ENCODE peak calls at places on chromosomes 2 and 18, in seven cellular contexts. P, Y, U, D, Z, S and A are unnamed samples.

GRCh38 chr2:108855194-108855593 is 68.6 kb downstream of the CCDC138 start:
- DNase-seq in P (no peak), Y (no peak), U (peak), D (no peak), Z (peak), S (no peak), A (no peak)

GRCh38 chr18:79221136-79221535 is 151.9 kb downstream of the ATP9B start:
- DNase-seq in P (no peak), Y (no peak), U (no peak), D (no peak), Z (no peak), S (no peak), A (no peak)

GRCh38 chr2:218733615-218734021 is 23.0 kb downstream of the TTLL4 start:
- DNase-seq in P (peak), Y (peak), U (peak), D (no peak), Z (peak), S (peak), A (no peak)

GRCh38 chr2:150955231-150955630 is 306.4 kb downstream of the RBM43 start:
- DNase-seq in P (no peak), Y (no peak), U (no peak), D (no peak), Z (no peak), S (no peak), A (no peak)

GRCh38 chr2:189566046-189566445 is 14.5 kb downstream of the SLC40A1 start:
- DNase-seq in P (no peak), Y (no peak), U (peak), D (no peak), Z (no peak), S (no peak), A (no peak)

GRCh38 chr2:96427917-96428316 is 77.2 kb downstream of the NEURL3 start:
- DNase-seq in P (no peak), Y (no peak), U (peak), D (no peak), Z (peak), S (no peak), A (no peak)

GRCh38 chr2:34570266-34570872 is 971.3 kb upstream of the FAM98A start:
- DNase-seq in P (no peak), Y (no peak), U (no peak), D (no peak), Z (no peak), S (no peak), A (no peak)

GRCh38 chr2:86776532-86776931 is 14.2 kb downstream of the CD8A start:
- DNase-seq in P (no peak), Y (no peak), U (no peak), D (no peak), Z (no peak), S (no peak), A (no peak)

GRCh38 chr2:201235865-201236811 is 24.2 kb upstream of the CASP8 start:
- DNase-seq in P (no peak), Y (peak), U (peak), D (no peak), Z (peak), S (peak), A (peak)

GRCh38 chr2:241443486-241444223 is 64.7 kb downstream of the STK25 start:
- DNase-seq in P (peak), Y (no peak), U (peak), D (peak), Z (peak), S (peak), A (no peak)

GRCh38 chr2:172709566-172710291 is 25.9 kb upstream of the RAPGEF4 start:
- DNase-seq in P (no peak), Y (no peak), U (no peak), D (no peak), Z (no peak), S (no peak), A (no peak)

GRCh38 chr2:47907097-47907781 is 941 bp upstream of the FBXO11 start:
- DNase-seq in P (peak), Y (no peak), U (peak), D (peak), Z (no peak), S (no peak), A (no peak)

GRCh38 chr2:98158305-98158704 is 71.3 kb downstream of the VWA3B start:
- DNase-seq in P (no peak), Y (no peak), U (no peak), D (no peak), Z (no peak), S (no peak), A (no peak)

GRCh38 chr2:160351978-160352377 is 141.6 kb downstream of the RBMS1 start:
- DNase-seq in P (no peak), Y (no peak), U (peak), D (no peak), Z (peak), S (no peak), A (no peak)

GRCh38 chr18:63422862-63423304 is 607 bp upstream of the VPS4B start:
- DNase-seq in P (no peak), Y (no peak), U (no peak), D (no peak), Z (no peak), S (no peak), A (no peak)

GRCh38 chr2:240795916-240796510 is 24.0 kb downstream of the KIF1A start:
- DNase-seq in P (no peak), Y (no peak), U (no peak), D (no peak), Z (no peak), S (no peak), A (no peak)

GRCh38 chr18:63477972-63478371 is 1.2 kb downstream of the SERPINB5 start:
- DNase-seq in P (no peak), Y (no peak), U (peak), D (no peak), Z (no peak), S (no peak), A (no peak)

GRCh38 chr2:239648607-239649006 is 247.8 kb upstream of the HDAC4 start:
- DNase-seq in P (peak), Y (no peak), U (no peak), D (no peak), Z (no peak), S (no peak), A (no peak)

GRCh38 chr2:227325824-227326195 is 759 bp downstream of the MFF start:
- DNase-seq in P (no peak), Y (no peak), U (peak), D (no peak), Z (peak), S (no peak), A (no peak)

GRCh38 chr18:23071285-23071684 is 64.0 kb upstream of the CABLES1 start:
- DNase-seq in P (peak), Y (no peak), U (no peak), D (peak), Z (peak), S (peak), A (no peak)

GRCh38 chr2:36337354-36337753 is 18.2 kb upstream of the CRIM1 start:
- DNase-seq in P (no peak), Y (no peak), U (no peak), D (no peak), Z (no peak), S (no peak), A (no peak)

GRCh38 chr2:215863687-215864086 is 149.7 kb downstream of the MREG start:
- DNase-seq in P (no peak), Y (no peak), U (no peak), D (no peak), Z (no peak), S (no peak), A (no peak)

GRCh38 chr2:240670950-240671349 is 11.7 kb downstream of the AQP12B start:
- DNase-seq in P (no peak), Y (no peak), U (no peak), D (no peak), Z (no peak), S (no peak), A (no peak)

GRCh38 chr18:37547196-37547595 is 18.4 kb downstream of the CELF4 start:
- DNase-seq in P (no peak), Y (no peak), U (no peak), D (no peak), Z (no peak), S (no peak), A (no peak)